ENCODE peak calls at places on chromosomes 1 and 21, in five cellular contexts. G, C, N, Q and H are unnamed samples.

GRCh38 chr1:235264327-235264726 is 63.7 kb downstream of the ARID4B start:
- DNase-seq in Q (no peak), C (no peak), N (no peak), G (no peak), H (no peak)

GRCh38 chr1:88194542-88194941 is 489.5 kb upstream of the PKN2 start:
- DNase-seq in C (no peak), N (no peak), Q (no peak), G (no peak), H (no peak)

GRCh38 chr1:55051621-55052020 is 12.3 kb downstream of the PCSK9 start:
- DNase-seq in N (no peak), C (no peak), Q (no peak), G (no peak), H (no peak)

GRCh38 chr1:11314959-11315358 is 42.0 kb downstream of the UBIAD1 start:
- DNase-seq in G (no peak), N (no peak), Q (no peak), C (no peak), H (no peak)

GRCh38 chr1:3892748-3893147 is 7.3 kb downstream of the C1orf174 start:
- DNase-seq in G (peak), N (no peak), Q (no peak), C (no peak), H (no peak)

GRCh38 chr1:200710166-200710565 is 28.5 kb upstream of the CAMSAP2 start:
- DNase-seq in G (no peak), C (no peak), N (no peak), Q (no peak), H (no peak)

GRCh38 chr21:29082416-29082815 is 9.0 kb upstream of the CCT8 start:
- DNase-seq in Q (no peak), G (no peak), C (no peak), N (no peak), H (no peak)

GRCh38 chr1:2355408-2356261 is 35.7 kb downstream of the MORN1 start:
- DNase-seq in Q (no peak), C (no peak), N (no peak), G (no peak), H (no peak)

GRCh38 chr1:151992345-151993083 is 1.1 kb downstream of the S100A10 start:
- DNase-seq in Q (no peak), G (peak), C (no peak), N (peak), H (peak)

GRCh38 chr1:224615861-224616760 is at the start of gene CNIH3:
- DNase-seq in N (peak), G (no peak), C (no peak), Q (peak), H (no peak)

GRCh38 chr1:189323090-189323489 is 1154.6 kb downstream of the BRINP3 start:
- DNase-seq in G (no peak), N (no peak), C (no peak), Q (no peak), H (no peak)

GRCh38 chr21:40732243-40732642 is 114.7 kb downstream of the DSCAM start:
- DNase-seq in Q (no peak), N (no peak), G (no peak), C (no peak), H (no peak)

GRCh38 chr1:188937965-188938551 is 1539.6 kb downstream of the BRINP3 start:
- DNase-seq in Q (no peak), N (no peak), C (no peak), G (no peak), H (no peak)

GRCh38 chr1:226863446-226863845 is 7.0 kb upstream of the PSEN2 start:
- DNase-seq in Q (no peak), N (no peak), C (no peak), G (no peak), H (no peak)

GRCh38 chr1:154586231-154586630 is 18.7 kb downstream of the CHRNB2 start:
- DNase-seq in G (no peak), C (no peak), Q (no peak), N (no peak), H (no peak)

GRCh38 chr1:219443763-219444162 is 169.1 kb downstream of the ZC3H11B start:
- DNase-seq in C (no peak), Q (no peak), N (no peak), G (no peak), H (no peak)

GRCh38 chr1:160954158-160955104 is at the start of gene ITLN2:
- DNase-seq in C (peak), G (no peak), Q (peak), N (peak), H (no peak)

GRCh38 chr1:26281091-26281958 is 1.4 kb downstream of the SH3BGRL3 start:
- DNase-seq in N (no peak), Q (no peak), G (no peak), C (no peak), H (no peak)

GRCh38 chr1:28097100-28097472 is 8.7 kb upstream of the EYA3 start:
- DNase-seq in G (no peak), N (no peak), Q (no peak), C (no peak), H (no peak)

GRCh38 chr1:26686795-26687194 is 9.0 kb upstream of the ARID1A start:
- DNase-seq in Q (no peak), C (no peak), G (no peak), N (no peak), H (no peak)

GRCh38 chr1:234750922-234751595 is 141.1 kb upstream of the IRF2BP2 start:
- DNase-seq in C (no peak), Q (no peak), G (no peak), N (peak), H (no peak)

GRCh38 chr1:174051956-174052355 is 29.8 kb upstream of the RC3H1 start:
- DNase-seq in N (no peak), C (no peak), G (no peak), Q (peak), H (no peak)

DNA sequence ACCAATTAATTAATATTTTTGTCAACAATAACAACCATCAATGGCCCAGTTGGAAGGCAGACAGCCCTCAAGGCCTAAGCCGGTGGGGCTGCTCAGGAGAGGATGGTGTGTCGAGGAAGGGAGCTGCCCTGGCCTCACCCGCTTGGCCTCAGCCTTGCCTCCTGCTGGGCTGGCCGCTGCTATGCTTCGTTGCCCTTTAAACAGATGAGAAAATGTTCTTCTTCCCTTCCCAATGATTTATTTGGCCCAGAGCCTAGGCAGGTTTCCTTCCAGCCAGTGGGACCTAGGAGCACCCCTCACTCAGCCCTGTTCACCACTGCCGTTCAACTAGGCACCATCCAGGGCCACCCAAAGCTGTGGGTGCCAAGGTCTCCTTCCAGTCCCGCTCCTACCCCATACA is 3.1 kb upstream of the ADGRB2 start:
- DNase-seq in C (no peak), Q (no peak), G (no peak), N (no peak), H (no peak)
- TF ChIP-seq CTCF in C (no peak), Q (no peak), G (no peak), N (no peak), H (no peak)

GRCh38 chr1:44655609-44656008 is 18.7 kb downstream of the TMEM53 start:
- DNase-seq in C (no peak), G (no peak), N (no peak), Q (peak), H (no peak)
- TF ChIP-seq CTCF in C (peak), G (peak), N (peak), Q (peak), H (peak)

DNA sequence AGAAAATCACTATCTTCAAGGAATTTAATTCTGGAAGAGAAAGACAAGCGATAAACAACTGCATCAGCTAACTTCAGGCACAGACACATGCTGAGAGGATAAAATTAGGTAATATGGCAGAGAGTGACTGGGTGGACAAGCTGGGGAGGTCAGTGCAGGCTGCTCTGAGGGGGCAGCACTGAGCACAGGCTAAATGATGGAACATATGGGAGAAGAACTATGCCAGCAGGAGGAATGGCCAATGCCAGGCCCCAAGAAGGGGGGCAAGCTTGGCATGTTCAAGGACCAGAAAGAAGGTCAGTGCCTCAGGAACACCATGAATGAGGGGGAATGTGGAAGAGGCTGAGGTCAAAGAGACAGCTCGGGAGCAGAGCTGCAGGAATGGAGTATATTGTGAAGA is 190.7 kb upstream of the MAP1LC3C start:
- DNase-seq in N (no peak), Q (no peak), C (no peak), G (no peak), H (no peak)
- TF ChIP-seq CTCF in N (no peak), Q (no peak), C (no peak), G (no peak), H (no peak)

DNA sequence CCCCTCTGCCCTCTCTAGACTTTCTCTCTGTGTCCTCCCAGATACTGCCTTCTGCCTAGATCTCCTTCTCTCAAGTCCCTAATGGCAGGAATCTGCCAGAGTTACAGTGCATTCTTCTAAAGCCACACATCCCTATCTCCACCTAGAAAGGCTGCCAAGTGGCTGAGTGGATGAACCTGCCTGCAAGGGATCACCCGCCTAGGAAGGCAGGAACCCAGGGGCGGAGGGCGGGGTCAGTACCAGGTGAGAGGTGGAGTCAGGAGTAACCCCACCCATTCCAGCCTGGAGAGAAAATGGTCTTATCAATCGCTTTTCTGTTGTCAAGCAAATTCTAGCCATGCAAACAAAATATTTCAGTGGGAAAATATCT is 60.8 kb downstream of the BCAR3 start:
- DNase-seq in G (no peak), Q (no peak), C (no peak), N (no peak), H (no peak)
- TF ChIP-seq CTCF in G (peak), Q (no peak), C (no peak), N (no peak), H (no peak)